ENCODE peak calls at places on chromosomes 5 and 9, in five cellular contexts. One of them, this sample, is unnamed.
A peak's percentile ranks its signal among the peaks of the same experiment; 100 is the strongest.

GRCh38 chr9:109893222-109893621 is 113.2 kb downstream of the PALM2AKAP2 start:
- DNase-seq in HT1080: no peak
- DNase-seq in iris pigment epithelial cell: no peak
- DNase-seq in NCI-H1105 treated with DMSO at 0.1 percent for 48 hours: no peak
- DNase-seq in cardiac fibroblast: no peak
- DNase-seq in this sample: no peak

GRCh38 chr5:157312492-157312891 is 46.6 kb downstream of the CYFIP2 start:
- DNase-seq in NCI-H1105 treated with DMSO at 0.1 percent for 48 hours: peak; percentile 15
- DNase-seq in iris pigment epithelial cell: peak; percentile 74
- DNase-seq in cardiac fibroblast: peak; percentile 74
- DNase-seq in HT1080: peak; percentile 56
- DNase-seq in this sample: peak; percentile 30

GRCh38 chr5:51347704-51348103 is 35.5 kb upstream of the ISL1 start:
- DNase-seq in cardiac fibroblast: no peak
- DNase-seq in NCI-H1105 treated with DMSO at 0.1 percent for 48 hours: no peak
- DNase-seq in iris pigment epithelial cell: no peak
- DNase-seq in HT1080: no peak
- DNase-seq in this sample: no peak

GRCh38 chr5:82772281-82772680 is 304.9 kb downstream of the TMEM167A start:
- DNase-seq in cardiac fibroblast: no peak
- DNase-seq in HT1080: no peak
- DNase-seq in iris pigment epithelial cell: no peak
- DNase-seq in NCI-H1105 treated with DMSO at 0.1 percent for 48 hours: no peak
- DNase-seq in this sample: no peak

GRCh38 chr5:121630402-121630801 is 221.3 kb upstream of the FTMT start:
- DNase-seq in iris pigment epithelial cell: peak; percentile 7
- DNase-seq in HT1080: no peak
- DNase-seq in cardiac fibroblast: peak; percentile 1
- DNase-seq in NCI-H1105 treated with DMSO at 0.1 percent for 48 hours: peak; percentile 20
- DNase-seq in this sample: no peak

GRCh38 chr9:108850293-108850897 is 5.4 kb downstream of the ACTL7B start:
- DNase-seq in NCI-H1105 treated with DMSO at 0.1 percent for 48 hours: peak; percentile 24
- DNase-seq in cardiac fibroblast: peak; percentile 56
- DNase-seq in HT1080: no peak
- DNase-seq in iris pigment epithelial cell: peak; percentile 58
- DNase-seq in this sample: peak; percentile 7

GRCh38 chr5:139863855-139864558 is 68.4 kb downstream of the PSD2 start:
- DNase-seq in NCI-H1105 treated with DMSO at 0.1 percent for 48 hours: peak; percentile 12
- DNase-seq in iris pigment epithelial cell: peak; percentile 44
- DNase-seq in cardiac fibroblast: peak; percentile 59
- DNase-seq in HT1080: peak; percentile 37
- DNase-seq in this sample: peak; percentile 46

GRCh38 chr9:93531374-93531773 is 45.0 kb upstream of the PHF2 start:
- DNase-seq in HT1080: no peak
- DNase-seq in iris pigment epithelial cell: peak; percentile 20
- DNase-seq in cardiac fibroblast: peak; percentile 10
- DNase-seq in NCI-H1105 treated with DMSO at 0.1 percent for 48 hours: no peak
- DNase-seq in this sample: no peak

GRCh38 chr5:131114754-131115153 is 50.3 kb downstream of the HINT1 start:
- DNase-seq in iris pigment epithelial cell: no peak
- DNase-seq in NCI-H1105 treated with DMSO at 0.1 percent for 48 hours: no peak
- DNase-seq in HT1080: no peak
- DNase-seq in cardiac fibroblast: no peak
- DNase-seq in this sample: no peak

GRCh38 chr9:109315889-109316640 is 4.8 kb downstream of the EPB41L4B start:
- DNase-seq in cardiac fibroblast: peak; percentile 73
- DNase-seq in iris pigment epithelial cell: peak; percentile 31
- DNase-seq in NCI-H1105 treated with DMSO at 0.1 percent for 48 hours: peak; percentile 92
- DNase-seq in HT1080: peak; percentile 94
- DNase-seq in this sample: peak; percentile 87

GRCh38 chr9:135804588-135805421 is 102.5 kb downstream of the CAMSAP1 start:
- DNase-seq in cardiac fibroblast: peak; percentile 6
- DNase-seq in HT1080: no peak
- DNase-seq in iris pigment epithelial cell: peak; percentile 5
- DNase-seq in NCI-H1105 treated with DMSO at 0.1 percent for 48 hours: no peak
- DNase-seq in this sample: no peak

GRCh38 chr5:16754621-16755020 is 137.8 kb upstream of the RETREG1 start:
- DNase-seq in iris pigment epithelial cell: no peak
- DNase-seq in HT1080: no peak
- DNase-seq in cardiac fibroblast: peak; percentile 27
- DNase-seq in NCI-H1105 treated with DMSO at 0.1 percent for 48 hours: no peak
- DNase-seq in this sample: no peak

GRCh38 chr5:110045153-110045552 is 355.4 kb downstream of the MAN2A1 start:
- DNase-seq in HT1080: peak; percentile 8
- DNase-seq in iris pigment epithelial cell: peak; percentile 6
- DNase-seq in NCI-H1105 treated with DMSO at 0.1 percent for 48 hours: no peak
- DNase-seq in cardiac fibroblast: peak; percentile 13
- DNase-seq in this sample: no peak

GRCh38 chr5:43231977-43232376 is 40.0 kb downstream of the NIM1K start:
- DNase-seq in NCI-H1105 treated with DMSO at 0.1 percent for 48 hours: no peak
- DNase-seq in cardiac fibroblast: no peak
- DNase-seq in HT1080: peak; percentile 20
- DNase-seq in iris pigment epithelial cell: peak; percentile 5
- DNase-seq in this sample: peak; percentile 19

GRCh38 chr9:131046093-131046380 is 37.1 kb downstream of the LAMC3 start:
- DNase-seq in HT1080: peak; percentile 37
- DNase-seq in NCI-H1105 treated with DMSO at 0.1 percent for 48 hours: no peak
- DNase-seq in cardiac fibroblast: peak; percentile 5
- DNase-seq in iris pigment epithelial cell: no peak
- DNase-seq in this sample: no peak

GRCh38 chr9:137242329-137243204 is 1.5 kb downstream of the TUBB4B start:
- DNase-seq in iris pigment epithelial cell: no peak
- DNase-seq in NCI-H1105 treated with DMSO at 0.1 percent for 48 hours: no peak
- DNase-seq in cardiac fibroblast: peak; percentile 10
- DNase-seq in HT1080: no peak
- DNase-seq in this sample: no peak

GRCh38 chr5:43000198-43000840 is 39.8 kb downstream of the ANXA2R start:
- DNase-seq in cardiac fibroblast: no peak
- DNase-seq in iris pigment epithelial cell: peak; percentile 57
- DNase-seq in HT1080: no peak
- DNase-seq in NCI-H1105 treated with DMSO at 0.1 percent for 48 hours: no peak
- DNase-seq in this sample: no peak

GRCh38 chr9:89426389-89426961 is 71.4 kb downstream of the SEMA4D start:
- DNase-seq in HT1080: no peak
- DNase-seq in cardiac fibroblast: no peak
- DNase-seq in iris pigment epithelial cell: no peak
- DNase-seq in NCI-H1105 treated with DMSO at 0.1 percent for 48 hours: no peak
- DNase-seq in this sample: no peak

GRCh38 chr5:133309166-133309791 is 257.5 kb downstream of the HSPA4 start:
- DNase-seq in iris pigment epithelial cell: no peak
- DNase-seq in HT1080: no peak
- DNase-seq in NCI-H1105 treated with DMSO at 0.1 percent for 48 hours: no peak
- DNase-seq in cardiac fibroblast: no peak
- DNase-seq in this sample: no peak

GRCh38 chr9:98429613-98430012 is 174.2 kb upstream of the TBC1D2 start:
- DNase-seq in NCI-H1105 treated with DMSO at 0.1 percent for 48 hours: no peak
- DNase-seq in cardiac fibroblast: peak; percentile 74
- DNase-seq in HT1080: peak; percentile 36
- DNase-seq in iris pigment epithelial cell: peak; percentile 81
- DNase-seq in this sample: no peak

This sample was measured in NCI-H345.